ENCODE peak calls at places on chromosomes 4 and X, in ten cellular contexts. H is activated CD8-positive, alpha-beta memory T cell treated with anti-CD3 and anti-CD28 coated beads for 48 hours; G is colonic mucosa; T is non-pigmented ciliary epithelial cell; N is occipital lobe; I is RCC 7860; K is H9; S is ELR; X is SK-N-SH; Z is AG10803. A is an unnamed sample.

GRCh38 chrX:48919360-48919821 is 567 bp upstream of the PIM2 start:
- DNase-seq in G (no peak), H (no peak), T (no peak), I (no peak), S (peak), K (no peak), Z (no peak), X (peak), N (no peak), A (peak)

GRCh38 chr4:158809611-158810486 is 41.0 kb downstream of the FNIP2 start:
- DNase-seq in Z (peak), T (peak), K (no peak), S (peak), N (no peak), H (no peak), I (peak), X (no peak), G (peak), A (peak)

GRCh38 chr4:146932111-146932510 is 13.6 kb downstream of the TTC29 start:
- DNase-seq in X (no peak), Z (no peak), N (no peak), H (no peak), K (no peak), S (peak), T (no peak), G (no peak), I (no peak), A (no peak)

GRCh38 chrX:65745992-65746391 is 78.5 kb downstream of the MSN start:
- DNase-seq in I (no peak), S (peak), Z (no peak), X (no peak), T (no peak), N (no peak), H (no peak), G (no peak), K (no peak), A (no peak)

GRCh38 chr4:83870551-83870950 is 334.6 kb downstream of the GPAT3 start:
- DNase-seq in I (no peak), K (no peak), Z (no peak), X (no peak), T (no peak), H (no peak), S (no peak), N (no peak), G (no peak), A (no peak)

GRCh38 chrX:10600479-10600878 is 19.9 kb downstream of the MID1 start:
- DNase-seq in Z (no peak), K (no peak), S (no peak), G (no peak), T (no peak), N (no peak), I (no peak), H (no peak), X (no peak), A (no peak)

GRCh38 chr4:41177016-41177415 is 37.3 kb downstream of the APBB2 start:
- DNase-seq in N (no peak), X (no peak), S (peak), T (peak), Z (peak), I (peak), K (no peak), G (no peak), H (no peak), A (no peak)

GRCh38 chrX:150152036-150152435 is 211.1 kb upstream of the MAMLD1 start:
- DNase-seq in Z (no peak), G (no peak), H (no peak), S (no peak), N (no peak), X (no peak), K (no peak), I (no peak), T (no peak), A (no peak)

GRCh38 chr4:15034071-15034764 is 31.9 kb downstream of the CPEB2 start:
- DNase-seq in K (no peak), Z (peak), N (no peak), G (no peak), H (no peak), T (peak), I (no peak), X (no peak), S (peak), A (no peak)

GRCh38 chrX:56802921-56803848 is 74.1 kb downstream of the NBDY start:
- DNase-seq in N (peak), T (no peak), H (no peak), X (peak), G (peak), S (no peak), Z (peak), I (no peak), K (peak), A (peak)

GRCh38 chrX:10508891-10509290 is 111.5 kb downstream of the MID1 start:
- DNase-seq in T (no peak), K (no peak), X (no peak), H (no peak), N (no peak), G (no peak), I (no peak), S (no peak), Z (no peak), A (no peak)

GRCh38 chrX:3592184-3592583 is 121.3 kb downstream of the PRKX start:
- DNase-seq in S (no peak), K (peak), X (no peak), N (no peak), T (no peak), G (no peak), Z (no peak), H (no peak), I (no peak), A (no peak)

GRCh38 chrX:18971506-18971905 is 12.4 kb downstream of the PHKA2 start:
- DNase-seq in I (no peak), X (no peak), G (no peak), Z (no peak), T (no peak), H (no peak), K (no peak), N (no peak), S (no peak), A (no peak)

GRCh38 chr4:73161527-73162185 is 92.1 kb upstream of the COX18 start:
- DNase-seq in N (no peak), I (no peak), X (no peak), G (no peak), Z (no peak), H (no peak), T (no peak), K (no peak), S (peak), A (no peak)

GRCh38 chr4:120714581-120714980 is 207.9 kb downstream of the PRDM5 start:
- DNase-seq in Z (no peak), G (no peak), N (no peak), I (no peak), H (no peak), S (no peak), X (no peak), K (no peak), T (no peak), A (no peak)

GRCh38 chr4:38601244-38601915 is 62.6 kb upstream of the KLF3 start:
- DNase-seq in K (no peak), H (no peak), Z (peak), X (no peak), S (peak), G (no peak), N (no peak), I (no peak), T (peak), A (no peak)